ENCODE peak calls at places on chromosomes 4 and X, in nine cellular contexts. One of them, this sample, is unnamed.
A peak's percentile ranks its signal among the peaks of the same experiment; 100 is the strongest.

GRCh38 chrX:70260104-70260503 is at the start of gene P2RY4:
- DNase-seq in GM06990: no peak
- DNase-seq in kidney tubule cell: no peak
- DNase-seq in C1 segment of cervical spinal cord: no peak
- DNase-seq in NCI-H1048: no peak
- DNase-seq in GM03348: no peak
- DNase-seq in frontal cortex: no peak
- DNase-seq in ELR: no peak
- DNase-seq in pancreas: no peak
- DNase-seq in this sample: no peak

GRCh38 chrX:74419861-74420193 is 1.5 kb upstream of the SLC16A2 start:
- DNase-seq in kidney tubule cell: peak; percentile 47
- DNase-seq in C1 segment of cervical spinal cord: no peak
- DNase-seq in frontal cortex: no peak
- DNase-seq in GM06990: no peak
- DNase-seq in pancreas: no peak
- DNase-seq in NCI-H1048: no peak
- DNase-seq in ELR: peak; percentile 32
- DNase-seq in GM03348: no peak
- DNase-seq in this sample: no peak

GRCh38 chrX:154598656-154599055 is 13.7 kb downstream of the CTAG1A start:
- DNase-seq in ELR: no peak
- DNase-seq in pancreas: no peak
- DNase-seq in kidney tubule cell: no peak
- DNase-seq in NCI-H1048: no peak
- DNase-seq in GM06990: no peak
- DNase-seq in frontal cortex: no peak
- DNase-seq in C1 segment of cervical spinal cord: no peak
- DNase-seq in GM03348: no peak
- DNase-seq in this sample: no peak

GRCh38 chr4:189278559-189279165 is 662.0 kb upstream of the FRG1 start:
- DNase-seq in C1 segment of cervical spinal cord: no peak
- DNase-seq in GM06990: no peak
- DNase-seq in NCI-H1048: no peak
- DNase-seq in GM03348: no peak
- DNase-seq in kidney tubule cell: no peak
- DNase-seq in ELR: no peak
- DNase-seq in pancreas: no peak
- DNase-seq in frontal cortex: no peak
- DNase-seq in this sample: no peak

GRCh38 chrX:53681661-53682060 is 4.9 kb downstream of the HUWE1 start:
- DNase-seq in C1 segment of cervical spinal cord: no peak
- DNase-seq in kidney tubule cell: peak; percentile 15
- DNase-seq in pancreas: no peak
- DNase-seq in GM06990: no peak
- DNase-seq in frontal cortex: no peak
- DNase-seq in ELR: peak; percentile 26
- DNase-seq in GM03348: no peak
- DNase-seq in NCI-H1048: no peak
- DNase-seq in this sample: no peak

GRCh38 chr4:38124961-38125360 is 164.8 kb downstream of the PTTG2 start:
- DNase-seq in C1 segment of cervical spinal cord: no peak
- DNase-seq in NCI-H1048: no peak
- DNase-seq in kidney tubule cell: no peak
- DNase-seq in GM06990: no peak
- DNase-seq in ELR: no peak
- DNase-seq in frontal cortex: no peak
- DNase-seq in pancreas: no peak
- DNase-seq in GM03348: no peak
- DNase-seq in this sample: no peak

GRCh38 chr4:6351246-6352000 is 81.8 kb downstream of the WFS1 start:
- DNase-seq in pancreas: no peak
- DNase-seq in kidney tubule cell: no peak
- DNase-seq in NCI-H1048: no peak
- DNase-seq in frontal cortex: no peak
- DNase-seq in ELR: no peak
- DNase-seq in GM03348: no peak
- DNase-seq in C1 segment of cervical spinal cord: no peak
- DNase-seq in GM06990: no peak
- DNase-seq in this sample: no peak

GRCh38 chr4:112747035-112747434 is 110.1 kb downstream of the LARP7 start:
- DNase-seq in kidney tubule cell: peak; percentile 68
- DNase-seq in GM06990: no peak
- DNase-seq in NCI-H1048: no peak
- DNase-seq in ELR: peak; percentile 42
- DNase-seq in pancreas: no peak
- DNase-seq in C1 segment of cervical spinal cord: no peak
- DNase-seq in GM03348: no peak
- DNase-seq in frontal cortex: no peak
- DNase-seq in this sample: no peak

GRCh38 chrX:11423362-11423818 is 130.2 kb downstream of the AMELX start:
- DNase-seq in GM03348: peak; percentile 25
- DNase-seq in NCI-H1048: no peak
- DNase-seq in ELR: peak; percentile 78
- DNase-seq in kidney tubule cell: peak; percentile 75
- DNase-seq in frontal cortex: no peak
- DNase-seq in GM06990: no peak
- DNase-seq in C1 segment of cervical spinal cord: no peak
- DNase-seq in pancreas: peak; percentile 20
- DNase-seq in this sample: peak; percentile 24

GRCh38 chr4:76305971-76306881 is at the start of gene STBD1:
- DNase-seq in GM03348: peak; percentile 88
- DNase-seq in pancreas: peak; percentile 80
- DNase-seq in GM06990: no peak
- DNase-seq in frontal cortex: peak; percentile 52
- DNase-seq in ELR: peak; percentile 68
- DNase-seq in NCI-H1048: no peak
- DNase-seq in kidney tubule cell: peak; percentile 82
- DNase-seq in C1 segment of cervical spinal cord: no peak
- DNase-seq in this sample: peak; percentile 37

GRCh38 chrX:20595928-20596550 is 329.3 kb upstream of the RPS6KA3 start:
- DNase-seq in GM03348: peak; percentile 13
- DNase-seq in ELR: peak; percentile 1
- DNase-seq in pancreas: no peak
- DNase-seq in GM06990: no peak
- DNase-seq in NCI-H1048: no peak
- DNase-seq in kidney tubule cell: peak; percentile 69
- DNase-seq in C1 segment of cervical spinal cord: no peak
- DNase-seq in frontal cortex: no peak
- DNase-seq in this sample: no peak

GRCh38 chrX:100600340-100600739 is 15.6 kb downstream of the TNMD start:
- DNase-seq in GM06990: no peak
- DNase-seq in C1 segment of cervical spinal cord: no peak
- DNase-seq in NCI-H1048: no peak
- DNase-seq in GM03348: no peak
- DNase-seq in pancreas: no peak
- DNase-seq in ELR: no peak
- DNase-seq in frontal cortex: no peak
- DNase-seq in kidney tubule cell: no peak
- DNase-seq in this sample: no peak

GRCh38 chr4:151276787-151277557 is at the start of gene PRSS48:
- DNase-seq in GM06990: peak; percentile 10
- DNase-seq in pancreas: peak; percentile 64
- DNase-seq in GM03348: peak; percentile 81
- DNase-seq in NCI-H1048: no peak
- DNase-seq in kidney tubule cell: peak; percentile 67
- DNase-seq in frontal cortex: peak; percentile 33
- DNase-seq in C1 segment of cervical spinal cord: peak; percentile 45
- DNase-seq in ELR: peak; percentile 52
- DNase-seq in this sample: peak; percentile 50

GRCh38 chrX:65681810-65682209 is 14.4 kb downstream of the MSN start:
- DNase-seq in frontal cortex: no peak
- DNase-seq in pancreas: no peak
- DNase-seq in ELR: no peak
- DNase-seq in GM06990: no peak
- DNase-seq in NCI-H1048: no peak
- DNase-seq in C1 segment of cervical spinal cord: no peak
- DNase-seq in GM03348: no peak
- DNase-seq in kidney tubule cell: no peak
- DNase-seq in this sample: no peak

GRCh38 chrX:49754238-49754857 is 58.6 kb upstream of the PAGE1 start:
- DNase-seq in kidney tubule cell: peak; percentile 39
- DNase-seq in frontal cortex: no peak
- DNase-seq in C1 segment of cervical spinal cord: no peak
- DNase-seq in ELR: peak; percentile 19
- DNase-seq in GM03348: peak; percentile 48
- DNase-seq in GM06990: no peak
- DNase-seq in NCI-H1048: no peak
- DNase-seq in pancreas: peak; percentile 36
- DNase-seq in this sample: no peak

GRCh38 chrX:15165832-15166231 is 104.1 kb downstream of the ASB9 start:
- DNase-seq in NCI-H1048: no peak
- DNase-seq in kidney tubule cell: no peak
- DNase-seq in GM03348: no peak
- DNase-seq in ELR: no peak
- DNase-seq in frontal cortex: no peak
- DNase-seq in GM06990: no peak
- DNase-seq in pancreas: no peak
- DNase-seq in C1 segment of cervical spinal cord: no peak
- DNase-seq in this sample: no peak

GRCh38 chr4:157170321-157170720 is 50.2 kb upstream of the GRIA2 start:
- DNase-seq in NCI-H1048: no peak
- DNase-seq in GM06990: no peak
- DNase-seq in GM03348: no peak
- DNase-seq in C1 segment of cervical spinal cord: no peak
- DNase-seq in pancreas: no peak
- DNase-seq in ELR: no peak
- DNase-seq in frontal cortex: no peak
- DNase-seq in kidney tubule cell: no peak
- DNase-seq in this sample: no peak

GRCh38 chrX:86210772-86211171 is 62.5 kb downstream of the DACH2 start:
- DNase-seq in ELR: no peak
- DNase-seq in kidney tubule cell: no peak
- DNase-seq in pancreas: no peak
- DNase-seq in GM03348: no peak
- DNase-seq in C1 segment of cervical spinal cord: no peak
- DNase-seq in NCI-H1048: no peak
- DNase-seq in frontal cortex: no peak
- DNase-seq in GM06990: no peak
- DNase-seq in this sample: no peak

GRCh38 chrX:1481636-1482529 is 29.2 kb upstream of the ASMTL start:
- DNase-seq in kidney tubule cell: peak; percentile 72
- DNase-seq in pancreas: peak; percentile 43
- DNase-seq in NCI-H1048: no peak
- DNase-seq in C1 segment of cervical spinal cord: no peak
- DNase-seq in GM06990: peak; percentile 80
- DNase-seq in GM03348: peak; percentile 82
- DNase-seq in ELR: peak; percentile 72
- DNase-seq in frontal cortex: no peak
- DNase-seq in this sample: peak; percentile 72

GRCh38 chrX:7233632-7234406 is 85.9 kb upstream of the PUDP start:
- DNase-seq in kidney tubule cell: no peak
- DNase-seq in frontal cortex: no peak
- DNase-seq in C1 segment of cervical spinal cord: no peak
- DNase-seq in ELR: peak; percentile 4
- DNase-seq in pancreas: no peak
- DNase-seq in GM03348: no peak
- DNase-seq in NCI-H1048: no peak
- DNase-seq in GM06990: no peak
- DNase-seq in this sample: no peak

GRCh38 chr4:123591875-123592274 is 195.3 kb downstream of the SPRY1 start:
- DNase-seq in frontal cortex: no peak
- DNase-seq in pancreas: no peak
- DNase-seq in C1 segment of cervical spinal cord: no peak
- DNase-seq in GM06990: no peak
- DNase-seq in kidney tubule cell: no peak
- DNase-seq in NCI-H1048: no peak
- DNase-seq in GM03348: no peak
- DNase-seq in ELR: no peak
- DNase-seq in this sample: no peak